ENCODE peak calls at places on chromosomes 2 and 18, in five cellular contexts. One of them, this sample, is unnamed.
A peak's percentile ranks its signal among the peaks of the same experiment; 100 is the strongest.

GRCh38 chr2:176172007-176172747 is 15.1 kb downstream of the HOXD3 start:
- DNase-seq in effector memory CD4-positive, alpha-beta T cell: no peak
- DNase-seq in NCI-H2029: no peak
- DNase-seq in nephron progenitor cell: peak; percentile 43
- DNase-seq in HT1080: no peak
- DNase-seq in this sample: no peak

GRCh38 chr2:118056165-118056534 is 32.1 kb upstream of the INSIG2 start:
- DNase-seq in nephron progenitor cell: no peak
- DNase-seq in effector memory CD4-positive, alpha-beta T cell: no peak
- DNase-seq in NCI-H2029: no peak
- DNase-seq in HT1080: no peak
- DNase-seq in this sample: no peak

GRCh38 chr2:61471905-61472805 is 1.3 kb upstream of the USP34 start:
- DNase-seq in effector memory CD4-positive, alpha-beta T cell: no peak
- DNase-seq in NCI-H2029: peak; percentile 24
- DNase-seq in nephron progenitor cell: no peak
- DNase-seq in HT1080: peak; percentile 15
- DNase-seq in this sample: peak; percentile 49

GRCh38 chr2:176234216-176234615 is 35.0 kb upstream of the MTX2 start:
- DNase-seq in HT1080: peak; percentile 75
- DNase-seq in effector memory CD4-positive, alpha-beta T cell: no peak
- DNase-seq in NCI-H2029: no peak
- DNase-seq in nephron progenitor cell: no peak
- DNase-seq in this sample: no peak

GRCh38 chr2:227462463-227462951 is 9.4 kb upstream of the AGFG1 start:
- DNase-seq in effector memory CD4-positive, alpha-beta T cell: no peak
- DNase-seq in HT1080: no peak
- DNase-seq in nephron progenitor cell: no peak
- DNase-seq in NCI-H2029: no peak
- DNase-seq in this sample: no peak

GRCh38 chr2:79935771-79936657 is 368.5 kb downstream of the LRRTM1 start:
- DNase-seq in nephron progenitor cell: peak; percentile 47
- DNase-seq in HT1080: peak; percentile 31
- DNase-seq in NCI-H2029: peak; percentile 3
- DNase-seq in effector memory CD4-positive, alpha-beta T cell: no peak
- DNase-seq in this sample: peak; percentile 42

GRCh38 chr2:240584486-240585031 is 2.0 kb upstream of the CAPN10 start:
- DNase-seq in effector memory CD4-positive, alpha-beta T cell: no peak
- DNase-seq in NCI-H2029: peak; percentile 20
- DNase-seq in HT1080: peak; percentile 60
- DNase-seq in nephron progenitor cell: no peak
- DNase-seq in this sample: no peak

GRCh38 chr2:240448387-240449274 is 13.2 kb downstream of the GPC1 start:
- DNase-seq in HT1080: no peak
- DNase-seq in NCI-H2029: no peak
- DNase-seq in nephron progenitor cell: no peak
- DNase-seq in effector memory CD4-positive, alpha-beta T cell: no peak
- DNase-seq in this sample: no peak

GRCh38 chr2:23283653-23284052 is 101.3 kb upstream of the KLHL29 start:
- DNase-seq in effector memory CD4-positive, alpha-beta T cell: no peak
- DNase-seq in HT1080: peak; percentile 48
- DNase-seq in nephron progenitor cell: no peak
- DNase-seq in NCI-H2029: no peak
- DNase-seq in this sample: no peak

GRCh38 chr2:216604458-216604857 is 28.8 kb upstream of the IGFBP2 start:
- DNase-seq in effector memory CD4-positive, alpha-beta T cell: no peak
- DNase-seq in NCI-H2029: no peak
- DNase-seq in HT1080: no peak
- DNase-seq in nephron progenitor cell: no peak
- DNase-seq in this sample: no peak

GRCh38 chr18:8029061-8029460 is 461.9 kb downstream of the PTPRM start:
- DNase-seq in effector memory CD4-positive, alpha-beta T cell: no peak
- DNase-seq in NCI-H2029: peak; percentile 43
- DNase-seq in HT1080: no peak
- DNase-seq in nephron progenitor cell: no peak
- DNase-seq in this sample: no peak

GRCh38 chr18:73352546-73352945 is 484.8 kb upstream of the NETO1 start:
- DNase-seq in NCI-H2029: no peak
- DNase-seq in HT1080: no peak
- DNase-seq in effector memory CD4-positive, alpha-beta T cell: no peak
- DNase-seq in nephron progenitor cell: peak; percentile 65
- DNase-seq in this sample: no peak

GRCh38 chr2:52732849-52733395 is 1034.7 kb upstream of the CHAC2 start:
- DNase-seq in HT1080: no peak
- DNase-seq in NCI-H2029: no peak
- DNase-seq in effector memory CD4-positive, alpha-beta T cell: no peak
- DNase-seq in nephron progenitor cell: no peak
- DNase-seq in this sample: no peak

GRCh38 chr2:221388891-221389290 is 183.2 kb downstream of the EPHA4 start:
- DNase-seq in HT1080: no peak
- DNase-seq in NCI-H2029: no peak
- DNase-seq in nephron progenitor cell: no peak
- DNase-seq in effector memory CD4-positive, alpha-beta T cell: no peak
- DNase-seq in this sample: no peak

GRCh38 chr2:204900910-204901309 is 355.6 kb downstream of the PARD3B start:
- DNase-seq in effector memory CD4-positive, alpha-beta T cell: no peak
- DNase-seq in NCI-H2029: no peak
- DNase-seq in nephron progenitor cell: no peak
- DNase-seq in HT1080: peak; percentile 32
- DNase-seq in this sample: no peak

GRCh38 chr2:70258532-70258875 is 567 bp downstream of the PCYOX1 start:
- DNase-seq in nephron progenitor cell: peak; percentile 51
- DNase-seq in HT1080: no peak
- DNase-seq in NCI-H2029: no peak
- DNase-seq in effector memory CD4-positive, alpha-beta T cell: no peak
- DNase-seq in this sample: peak; percentile 57

GRCh38 chr18:56245856-56246575 is 392.4 kb downstream of the TXNL1 start:
- DNase-seq in HT1080: no peak
- DNase-seq in nephron progenitor cell: no peak
- DNase-seq in NCI-H2029: no peak
- DNase-seq in effector memory CD4-positive, alpha-beta T cell: no peak
- DNase-seq in this sample: no peak

GRCh38 chr18:23560186-23560585 is 26.1 kb downstream of the NPC1 start:
- DNase-seq in nephron progenitor cell: no peak
- DNase-seq in HT1080: no peak
- DNase-seq in NCI-H2029: no peak
- DNase-seq in effector memory CD4-positive, alpha-beta T cell: no peak
- DNase-seq in this sample: no peak

GRCh38 chr2:102801098-102801718 is 39.4 kb downstream of the TMEM182 start:
- DNase-seq in HT1080: no peak
- DNase-seq in effector memory CD4-positive, alpha-beta T cell: no peak
- DNase-seq in nephron progenitor cell: no peak
- DNase-seq in NCI-H2029: no peak
- DNase-seq in this sample: peak; percentile 2

GRCh38 chr2:26503238-26503880 is 25.4 kb upstream of the OTOF start:
- DNase-seq in effector memory CD4-positive, alpha-beta T cell: peak; percentile 42
- DNase-seq in nephron progenitor cell: peak; percentile 92
- DNase-seq in HT1080: peak; percentile 44
- DNase-seq in NCI-H2029: peak; percentile 66
- DNase-seq in this sample: peak; percentile 71

GRCh38 chr2:161273038-161273760 is 35.0 kb upstream of the PSMD14 start:
- DNase-seq in HT1080: peak; percentile 42
- DNase-seq in NCI-H2029: peak; percentile 36
- DNase-seq in nephron progenitor cell: peak; percentile 22
- DNase-seq in effector memory CD4-positive, alpha-beta T cell: no peak
- DNase-seq in this sample: peak; percentile 45

GRCh38 chr2:142165790-142166189 is 35.0 kb upstream of the LRP1B start:
- DNase-seq in NCI-H2029: no peak
- DNase-seq in nephron progenitor cell: no peak
- DNase-seq in effector memory CD4-positive, alpha-beta T cell: no peak
- DNase-seq in HT1080: peak; percentile 56
- DNase-seq in this sample: no peak

GRCh38 chr2:58428286-58428552 is 187.1 kb upstream of the FANCL start:
- DNase-seq in NCI-H2029: peak; percentile 39
- DNase-seq in nephron progenitor cell: peak; percentile 61
- DNase-seq in HT1080: no peak
- DNase-seq in effector memory CD4-positive, alpha-beta T cell: no peak
- DNase-seq in this sample: peak; percentile 49

GRCh38 chr2:134391751-134392160 is 137.9 kb downstream of the MGAT5 start:
- DNase-seq in nephron progenitor cell: no peak
- DNase-seq in effector memory CD4-positive, alpha-beta T cell: no peak
- DNase-seq in HT1080: peak; percentile 64
- DNase-seq in NCI-H2029: peak; percentile 54
- DNase-seq in this sample: peak; percentile 72

GRCh38 chr2:203498161-203498560 is 36.9 kb downstream of the RAPH1 start:
- DNase-seq in effector memory CD4-positive, alpha-beta T cell: no peak
- DNase-seq in NCI-H2029: peak; percentile 5
- DNase-seq in nephron progenitor cell: no peak
- DNase-seq in HT1080: peak; percentile 82
- DNase-seq in this sample: no peak

GRCh38 chr18:45774065-45774521 is 50.1 kb downstream of the SLC14A1 start:
- DNase-seq in NCI-H2029: peak; percentile 18
- DNase-seq in nephron progenitor cell: no peak
- DNase-seq in effector memory CD4-positive, alpha-beta T cell: no peak
- DNase-seq in HT1080: peak; percentile 94
- DNase-seq in this sample: no peak

GRCh38 chr18:74234326-74235171 is 57.2 kb downstream of the CYB5A start:
- DNase-seq in effector memory CD4-positive, alpha-beta T cell: no peak
- DNase-seq in nephron progenitor cell: no peak
- DNase-seq in HT1080: peak; percentile 43
- DNase-seq in NCI-H2029: no peak
- DNase-seq in this sample: no peak

GRCh38 chr18:75489493-75490190 is 62.1 kb upstream of the SMIM21 start:
- DNase-seq in nephron progenitor cell: no peak
- DNase-seq in HT1080: peak; percentile 95
- DNase-seq in effector memory CD4-positive, alpha-beta T cell: no peak
- DNase-seq in NCI-H2029: no peak
- DNase-seq in this sample: no peak

GRCh38 chr2:219612605-219613286 is 14.7 kb upstream of the SLC4A3 start:
- DNase-seq in HT1080: no peak
- DNase-seq in nephron progenitor cell: no peak
- DNase-seq in NCI-H2029: peak; percentile 3
- DNase-seq in effector memory CD4-positive, alpha-beta T cell: no peak
- DNase-seq in this sample: no peak

GRCh38 chr2:10770956-10771750 is 41.4 kb downstream of the PDIA6 start:
- DNase-seq in HT1080: no peak
- DNase-seq in effector memory CD4-positive, alpha-beta T cell: no peak
- DNase-seq in nephron progenitor cell: no peak
- DNase-seq in NCI-H2029: no peak
- DNase-seq in this sample: no peak

GRCh38 chr2:112314856-112315255 is 39.5 kb downstream of the ZC3H6 start:
- DNase-seq in effector memory CD4-positive, alpha-beta T cell: no peak
- DNase-seq in NCI-H2029: no peak
- DNase-seq in nephron progenitor cell: no peak
- DNase-seq in HT1080: no peak
- DNase-seq in this sample: no peak

GRCh38 chr2:46335404-46335965 is 38.3 kb downstream of the EPAS1 start:
- DNase-seq in HT1080: no peak
- DNase-seq in effector memory CD4-positive, alpha-beta T cell: no peak
- DNase-seq in nephron progenitor cell: peak; percentile 33
- DNase-seq in NCI-H2029: peak; percentile 49
- DNase-seq in this sample: peak; percentile 58

GRCh38 chr2:217714268-217714643 is 288.5 kb downstream of the TNS1 start:
- DNase-seq in HT1080: peak; percentile 91
- DNase-seq in effector memory CD4-positive, alpha-beta T cell: no peak
- DNase-seq in NCI-H2029: no peak
- DNase-seq in nephron progenitor cell: peak; percentile 19
- DNase-seq in this sample: no peak

GRCh38 chr2:221896505-221897151 is 324.5 kb upstream of the EPHA4 start:
- DNase-seq in HT1080: peak; percentile 65
- DNase-seq in effector memory CD4-positive, alpha-beta T cell: no peak
- DNase-seq in nephron progenitor cell: no peak
- DNase-seq in NCI-H2029: no peak
- DNase-seq in this sample: peak; percentile 15

GRCh38 chr2:223967981-223968380 is 10.7 kb downstream of the MRPL44 start:
- DNase-seq in NCI-H2029: no peak
- DNase-seq in HT1080: no peak
- DNase-seq in effector memory CD4-positive, alpha-beta T cell: no peak
- DNase-seq in nephron progenitor cell: no peak
- DNase-seq in this sample: no peak

This sample was measured in DMS79 treated with DMSO at 0.1 percent for 48 hours.